ENCODE peak calls at places on chromosome 13, in eight cellular contexts. V is OCI-LY7; Y is aorta; M is upper lobe of right lung; T is stimulated activated CD4-positive, alpha-beta T cell treated with anti-CD3 and anti-CD28 coated beads, Interleukin-12 subunit alpha, Interleukin-12 subunit beta, amount 100 ng/mL, for 24 hours; K is fibroblast of lung; O is AG08396; A is DMS153. B is an unnamed sample.

GRCh38 chr13:106865706-106866288 is 297.9 kb upstream of the ARGLU1 start:
- DNase-seq in V (no peak), Y (no peak), M (no peak), T (no peak), K (no peak), O (no peak), A (no peak), B (no peak)

GRCh38 chr13:21526707-21527454 is 67.8 kb upstream of the ZDHHC20 start:
- DNase-seq in V (no peak), Y (no peak), M (no peak), T (no peak), K (no peak), O (no peak), A (peak; percentile 8), B (no peak)

GRCh38 chr13:101785858-101786257 is 333.4 kb downstream of the ITGBL1 start:
- DNase-seq in V (peak; percentile 1), Y (no peak), M (no peak), T (no peak), K (peak; percentile 9), O (peak; percentile 5), A (peak; percentile 79), B (no peak)

GRCh38 chr13:106537521-106537920 is 2.1 kb upstream of the EFNB2 start:
- DNase-seq in V (no peak), Y (no peak), M (no peak), T (no peak), K (no peak), O (no peak), A (no peak), B (no peak)

GRCh38 chr13:32650705-32651311 is 64.6 kb downstream of the PDS5B start:
- DNase-seq in V (peak; percentile 75), Y (no peak), M (no peak), T (peak; percentile 47), K (peak; percentile 59), O (peak; percentile 42), A (peak; percentile 57), B (no peak)

GRCh38 chr13:26695360-26695705 is 65.3 kb downstream of the GPR12 start:
- DNase-seq in V (no peak), Y (no peak), M (no peak), T (no peak), K (no peak), O (no peak), A (no peak), B (no peak)

GRCh38 chr13:39364797-39365468 is 238.1 kb downstream of the LHFPL6 start:
- DNase-seq in V (no peak), Y (no peak), M (no peak), T (no peak), K (peak; percentile 61), O (peak; percentile 17), A (peak; percentile 85), B (no peak)

GRCh38 chr13:101979825-101980224 is 422.0 kb downstream of the FGF14 start:
- DNase-seq in V (no peak), Y (no peak), M (no peak), T (no peak), K (no peak), O (no peak), A (peak; percentile 65), B (no peak)

GRCh38 chr13:48040059-48040458 is 2.5 kb downstream of the NUDT15 start:
- DNase-seq in V (no peak), Y (no peak), M (no peak), T (no peak), K (no peak), O (no peak), A (no peak), B (no peak)

GRCh38 chr13:33639158-33639557 is 178.8 kb upstream of the RFC3 start:
- DNase-seq in V (no peak), Y (no peak), M (no peak), T (no peak), K (peak; percentile 54), O (no peak), A (no peak), B (no peak)

GRCh38 chr13:106348032-106348431 is 187.4 kb downstream of the EFNB2 start:
- DNase-seq in V (no peak), Y (no peak), M (no peak), T (no peak), K (peak; percentile 73), O (no peak), A (no peak), B (no peak)

GRCh38 chr13:89267734-89268133 is 1596.6 kb downstream of the SLITRK5 start:
- DNase-seq in V (no peak), Y (no peak), M (no peak), T (no peak), K (peak; percentile 46), O (no peak), A (no peak), B (no peak)

GRCh38 chr13:40193290-40194203 is 472.9 kb downstream of the FOXO1 start:
- DNase-seq in V (no peak), Y (no peak), M (no peak), T (no peak), K (peak; percentile 54), O (no peak), A (no peak), B (no peak)

GRCh38 chr13:66574606-66575005 is 655.5 kb downstream of the PCDH9 start:
- DNase-seq in V (no peak), Y (no peak), M (no peak), T (no peak), K (peak; percentile 69), O (peak; percentile 7), A (no peak), B (no peak)